ENCODE peak calls at places on chromosome 20, in eight cellular contexts. One of them, this sample, is unnamed. For H3K4me1, the result is how much of the 10 kb centered on the place peaks cover.

GRCh38 chr20:20741067-20742045 is 28.9 kb upstream of the RALGAPA2 start:
- DNase-seq in cardiac muscle cell: no peak
- DNase-seq in left lung: peak
- DNase-seq in mesendoderm: no peak
- DNase-seq in OCI-LY7: no peak
- DNase-seq in heart left ventricle: no peak
- DNase-seq in tibial nerve: no peak
- DNase-seq in ovary: no peak
- DNase-seq in this sample: no peak

GRCh38 chr20:54629632-54630031 is 154.2 kb downstream of the DOK5 start:
- DNase-seq in cardiac muscle cell: no peak
- DNase-seq in ovary: no peak
- DNase-seq in mesendoderm: no peak
- DNase-seq in tibial nerve: no peak
- DNase-seq in heart left ventricle: no peak
- DNase-seq in OCI-LY7: no peak
- DNase-seq in left lung: no peak
- DNase-seq in this sample: no peak

GRCh38 chr20:35618372-35619131 is 2.9 kb downstream of the SPAG4 start:
- DNase-seq in ovary: peak
- DNase-seq in heart left ventricle: peak
- DNase-seq in mesendoderm: no peak
- DNase-seq in left lung: no peak
- DNase-seq in cardiac muscle cell: peak
- DNase-seq in OCI-LY7: peak
- DNase-seq in tibial nerve: no peak
- DNase-seq in this sample: peak

GRCh38 chr20:5834436-5835005 is 84.3 kb downstream of the SHLD1 start:
- DNase-seq in ovary: no peak
- DNase-seq in heart left ventricle: no peak
- DNase-seq in tibial nerve: no peak
- DNase-seq in cardiac muscle cell: no peak
- DNase-seq in left lung: no peak
- DNase-seq in mesendoderm: no peak
- DNase-seq in OCI-LY7: no peak
- DNase-seq in this sample: no peak

GRCh38 chr20:15654208-15654649 is 919.0 kb downstream of the KIF16B start:
- DNase-seq in tibial nerve: no peak
- DNase-seq in mesendoderm: peak
- DNase-seq in ovary: no peak
- DNase-seq in OCI-LY7: peak
- DNase-seq in left lung: no peak
- DNase-seq in heart left ventricle: peak
- DNase-seq in cardiac muscle cell: peak
- DNase-seq in this sample: peak

GRCh38 chr20:19673575-19673974 is 84.5 kb upstream of the RIN2 start:
- DNase-seq in ovary: no peak
- DNase-seq in mesendoderm: no peak
- DNase-seq in tibial nerve: no peak
- DNase-seq in cardiac muscle cell: peak
- DNase-seq in heart left ventricle: no peak
- DNase-seq in OCI-LY7: no peak
- DNase-seq in left lung: no peak
- DNase-seq in this sample: no peak

GRCh38 chr20:15396900-15397299 is 1059.5 kb upstream of the FLRT3 start:
- DNase-seq in heart left ventricle: no peak
- DNase-seq in ovary: no peak
- DNase-seq in tibial nerve: no peak
- DNase-seq in left lung: no peak
- DNase-seq in OCI-LY7: no peak
- DNase-seq in cardiac muscle cell: no peak
- DNase-seq in mesendoderm: peak
- DNase-seq in this sample: no peak

GRCh38 chr20:9999660-10000059 is 35.1 kb upstream of the ANKEF1 start:
- DNase-seq in ovary: no peak
- DNase-seq in tibial nerve: no peak
- DNase-seq in OCI-LY7: peak
- DNase-seq in heart left ventricle: peak
- DNase-seq in cardiac muscle cell: no peak
- DNase-seq in left lung: no peak
- DNase-seq in mesendoderm: no peak
- DNase-seq in this sample: peak

GRCh38 chr20:51529758-51530157 is 12.8 kb downstream of the NFATC2 start:
- DNase-seq in heart left ventricle: no peak
- DNase-seq in ovary: no peak
- DNase-seq in tibial nerve: no peak
- DNase-seq in cardiac muscle cell: no peak
- DNase-seq in left lung: no peak
- DNase-seq in OCI-LY7: peak
- DNase-seq in mesendoderm: no peak
- DNase-seq in this sample: peak

GRCh38 chr20:61875221-61875885 is 190.3 kb downstream of the TAF4 start:
- DNase-seq in OCI-LY7: no peak
- DNase-seq in heart left ventricle: no peak
- DNase-seq in ovary: no peak
- DNase-seq in tibial nerve: no peak
- DNase-seq in mesendoderm: peak
- DNase-seq in left lung: no peak
- DNase-seq in cardiac muscle cell: no peak
- DNase-seq in this sample: no peak

GRCh38 chr20:2822073-2822472 is 5.9 kb downstream of the TMEM239 start:
- DNase-seq in heart left ventricle: no peak
- DNase-seq in ovary: no peak
- DNase-seq in cardiac muscle cell: peak
- DNase-seq in left lung: no peak
- DNase-seq in mesendoderm: no peak
- DNase-seq in tibial nerve: no peak
- DNase-seq in OCI-LY7: no peak
- DNase-seq in this sample: no peak

GRCh38 chr20:24575811-24576210 is 106.4 kb downstream of the SYNDIG1 start:
- DNase-seq in OCI-LY7: no peak
- DNase-seq in cardiac muscle cell: no peak
- DNase-seq in tibial nerve: no peak
- DNase-seq in left lung: no peak
- DNase-seq in mesendoderm: no peak
- DNase-seq in heart left ventricle: no peak
- DNase-seq in ovary: no peak
- DNase-seq in this sample: no peak

GRCh38 chr20:4683261-4683660 is 38.4 kb upstream of the PRND start:
- DNase-seq in ovary: no peak
- DNase-seq in mesendoderm: no peak
- DNase-seq in tibial nerve: no peak
- DNase-seq in OCI-LY7: no peak
- DNase-seq in cardiac muscle cell: no peak
- DNase-seq in heart left ventricle: no peak
- DNase-seq in left lung: no peak
- DNase-seq in this sample: no peak

GRCh38 chr20:4688342-4688741 is 33.4 kb upstream of the PRND start:
- DNase-seq in heart left ventricle: no peak
- DNase-seq in mesendoderm: no peak
- DNase-seq in cardiac muscle cell: no peak
- DNase-seq in tibial nerve: no peak
- DNase-seq in ovary: no peak
- DNase-seq in OCI-LY7: no peak
- DNase-seq in left lung: no peak
- DNase-seq in this sample: no peak

GRCh38 chr20:4684837-4685413 is 36.8 kb upstream of the PRND start:
- DNase-seq in mesendoderm: peak
- DNase-seq in heart left ventricle: no peak
- DNase-seq in ovary: peak
- DNase-seq in cardiac muscle cell: peak
- DNase-seq in tibial nerve: no peak
- DNase-seq in left lung: no peak
- DNase-seq in OCI-LY7: no peak
- DNase-seq in this sample: no peak

GRCh38 chr20:4682682-4683081 is 39.0 kb upstream of the PRND start:
- DNase-seq in heart left ventricle: no peak
- DNase-seq in OCI-LY7: no peak
- DNase-seq in left lung: no peak
- DNase-seq in cardiac muscle cell: no peak
- DNase-seq in mesendoderm: no peak
- DNase-seq in tibial nerve: no peak
- DNase-seq in ovary: no peak
- DNase-seq in this sample: no peak

GRCh38 chr20:4685923-4686221 is 35.8 kb upstream of the PRND start:
- DNase-seq in tibial nerve: no peak
- DNase-seq in left lung: no peak
- DNase-seq in ovary: no peak
- DNase-seq in heart left ventricle: no peak
- DNase-seq in cardiac muscle cell: no peak
- DNase-seq in mesendoderm: no peak
- DNase-seq in OCI-LY7: no peak
- DNase-seq in this sample: no peak
- H3K4me1 ChIP-seq in tibial nerve: half or more
- H3K4me1 ChIP-seq in left lung: under half
- H3K4me1 ChIP-seq in ovary: under half
- H3K4me1 ChIP-seq in heart left ventricle: under half
- H3K4me1 ChIP-seq in cardiac muscle cell: under half
- H3K4me1 ChIP-seq in mesendoderm: under half
- H3K4me1 ChIP-seq in OCI-LY7: under half
- H3K4me1 ChIP-seq in this sample: under half

GRCh38 chr20:56383334-56383733 is 8.7 kb downstream of the AURKA start:
- DNase-seq in tibial nerve: no peak
- DNase-seq in ovary: no peak
- DNase-seq in OCI-LY7: no peak
- DNase-seq in left lung: no peak
- DNase-seq in heart left ventricle: no peak
- DNase-seq in cardiac muscle cell: no peak
- DNase-seq in mesendoderm: no peak
- DNase-seq in this sample: no peak

GRCh38 chr20:56385130-56385529 is 6.9 kb downstream of the AURKA start:
- DNase-seq in OCI-LY7: no peak
- DNase-seq in heart left ventricle: no peak
- DNase-seq in cardiac muscle cell: no peak
- DNase-seq in left lung: no peak
- DNase-seq in mesendoderm: no peak
- DNase-seq in ovary: no peak
- DNase-seq in tibial nerve: no peak
- DNase-seq in this sample: no peak

GRCh38 chr20:56382696-56383095 is 9.3 kb downstream of the AURKA start:
- DNase-seq in left lung: no peak
- DNase-seq in mesendoderm: peak
- DNase-seq in cardiac muscle cell: no peak
- DNase-seq in ovary: no peak
- DNase-seq in OCI-LY7: no peak
- DNase-seq in tibial nerve: no peak
- DNase-seq in heart left ventricle: no peak
- DNase-seq in this sample: no peak

GRCh38 chr20:56388882-56389281 is 3.1 kb downstream of the AURKA start:
- DNase-seq in cardiac muscle cell: no peak
- DNase-seq in left lung: no peak
- DNase-seq in heart left ventricle: no peak
- DNase-seq in ovary: no peak
- DNase-seq in mesendoderm: no peak
- DNase-seq in tibial nerve: no peak
- DNase-seq in OCI-LY7: no peak
- DNase-seq in this sample: no peak

DNA sequence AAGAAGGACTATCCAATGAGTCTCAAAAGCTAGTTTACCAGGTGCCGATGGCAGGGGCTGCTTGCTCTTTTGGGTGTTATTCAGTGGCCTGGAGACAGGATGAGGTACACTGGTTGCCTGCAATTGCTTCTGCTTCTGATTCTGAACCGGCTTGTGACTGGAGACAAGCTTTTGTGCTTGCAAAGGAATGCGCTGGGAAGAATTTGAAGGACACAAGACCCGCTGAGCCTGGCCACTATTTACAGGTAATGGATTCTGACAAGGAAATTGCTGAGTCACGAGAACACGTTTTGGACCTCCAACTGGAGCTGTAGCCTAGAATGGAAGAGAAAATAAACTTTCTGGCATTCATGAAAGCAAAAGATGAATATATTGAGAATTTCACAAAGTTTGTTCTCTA is 5.8 kb downstream of the AURKA start:
- DNase-seq in mesendoderm: peak
- DNase-seq in ovary: no peak
- DNase-seq in OCI-LY7: no peak
- DNase-seq in tibial nerve: no peak
- DNase-seq in cardiac muscle cell: no peak
- DNase-seq in heart left ventricle: no peak
- DNase-seq in left lung: no peak
- DNase-seq in this sample: no peak
- H3K4me1 ChIP-seq in mesendoderm: under half
- H3K4me1 ChIP-seq in ovary: under half
- H3K4me1 ChIP-seq in OCI-LY7: under half
- H3K4me1 ChIP-seq in tibial nerve: under half
- H3K4me1 ChIP-seq in cardiac muscle cell: under half
- H3K4me1 ChIP-seq in heart left ventricle: under half
- H3K4me1 ChIP-seq in left lung: under half
- H3K4me1 ChIP-seq in this sample: under half

DNA sequence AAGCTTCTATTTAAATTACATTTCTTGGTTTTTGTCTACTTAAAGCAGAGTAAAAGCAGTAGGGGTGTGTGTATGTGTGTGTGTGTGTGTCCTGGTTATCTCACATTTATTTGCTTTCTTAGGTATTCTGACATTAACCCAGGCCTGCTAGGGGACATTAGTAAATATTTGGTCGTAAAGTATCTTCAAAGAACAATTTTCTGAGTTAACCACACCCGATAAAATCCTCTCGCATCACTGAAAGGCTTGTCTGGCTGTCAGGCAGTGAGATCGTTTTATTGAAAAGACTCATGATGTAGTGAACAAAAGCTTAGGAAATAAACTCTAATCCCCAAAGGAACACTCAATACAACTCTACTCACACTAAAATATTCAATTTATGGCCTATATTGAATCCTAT is 77.9 kb downstream of the ZNF217 start:
- DNase-seq in left lung: no peak
- DNase-seq in OCI-LY7: no peak
- DNase-seq in tibial nerve: no peak
- DNase-seq in heart left ventricle: no peak
- DNase-seq in mesendoderm: no peak
- DNase-seq in ovary: no peak
- DNase-seq in cardiac muscle cell: no peak
- DNase-seq in this sample: no peak
- H3K4me1 ChIP-seq in left lung: under half
- H3K4me1 ChIP-seq in OCI-LY7: under half
- H3K4me1 ChIP-seq in tibial nerve: under half
- H3K4me1 ChIP-seq in heart left ventricle: under half
- H3K4me1 ChIP-seq in mesendoderm: under half
- H3K4me1 ChIP-seq in ovary: under half
- H3K4me1 ChIP-seq in cardiac muscle cell: under half
- H3K4me1 ChIP-seq in this sample: under half

DNA sequence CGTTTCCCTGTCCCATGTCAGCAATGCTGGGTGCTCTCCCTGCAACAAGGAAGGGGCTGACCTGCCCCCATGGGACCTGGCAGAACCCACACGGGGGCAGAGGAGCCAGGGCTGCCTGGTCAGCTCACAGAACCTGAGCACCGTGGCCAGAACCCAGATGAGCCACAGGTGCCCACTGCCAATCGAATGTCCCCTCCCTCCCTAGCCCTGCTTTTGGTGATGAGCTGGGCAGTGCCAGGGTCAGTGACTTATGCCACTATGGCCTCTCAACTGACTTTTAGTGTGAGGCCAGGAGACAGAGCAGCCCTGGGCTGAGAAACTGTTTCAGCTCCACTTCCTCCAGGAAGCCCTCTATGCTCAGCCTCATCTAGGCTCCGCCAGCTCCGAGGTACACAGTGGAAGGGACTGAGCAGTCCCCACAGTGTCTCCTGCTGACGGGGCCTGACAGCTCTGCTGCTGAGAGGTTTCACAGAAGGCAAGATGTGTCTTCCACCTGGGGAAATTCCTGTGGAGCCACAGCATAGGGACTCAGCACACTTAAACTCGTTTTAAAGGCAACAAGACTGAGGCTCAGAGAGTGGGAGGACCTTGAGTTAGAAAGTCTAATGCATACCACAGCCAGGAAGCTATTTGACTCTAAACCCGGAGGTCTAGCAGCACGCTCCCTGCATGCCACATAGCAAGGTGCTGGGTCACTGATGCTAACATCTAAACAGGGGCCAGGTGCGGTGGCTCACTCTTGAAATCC is 6.9 kb downstream of the ADA start:
- DNase-seq in OCI-LY7: peak
- DNase-seq in mesendoderm: peak
- DNase-seq in ovary: no peak
- DNase-seq in heart left ventricle: no peak
- DNase-seq in left lung: no peak
- DNase-seq in tibial nerve: no peak
- DNase-seq in cardiac muscle cell: no peak
- DNase-seq in this sample: peak
- H3K4me1 ChIP-seq in OCI-LY7: half or more
- H3K4me1 ChIP-seq in mesendoderm: under half
- H3K4me1 ChIP-seq in ovary: under half
- H3K4me1 ChIP-seq in heart left ventricle: half or more
- H3K4me1 ChIP-seq in left lung: half or more
- H3K4me1 ChIP-seq in tibial nerve: under half
- H3K4me1 ChIP-seq in cardiac muscle cell: under half
- H3K4me1 ChIP-seq in this sample: half or more